ENCODE peak calls at places on chromosomes 7 and 10, in four cellular contexts. N is IMR-90, Q is lower leg skin, C is transverse colon. T is an unnamed sample.

GRCh38 chr7:110307776-110308175 is 783.2 kb upstream of the LRRN3 start:
- DNase-seq in N (peak), C (no peak), Q (no peak), T (no peak)

GRCh38 chr10:113666682-113667252 is 2.9 kb upstream of the NRAP start:
- DNase-seq in C (no peak), Q (no peak), N (peak), T (no peak)

GRCh38 chr7:87609946-87610345 is 9.3 kb upstream of the ABCB1 start:
- DNase-seq in N (no peak), Q (no peak), C (no peak), T (no peak)

GRCh38 chr10:47165168-47165710 is 134.8 kb upstream of the GDF10 start:
- DNase-seq in C (no peak), N (no peak), Q (no peak), T (no peak)

GRCh38 chr7:97174308-97174707 is 56.8 kb downstream of the SDHAF3 start:
- DNase-seq in Q (no peak), N (peak), C (no peak), T (no peak)

GRCh38 chr10:86661161-86662025 is 6.9 kb upstream of the LDB3 start:
- DNase-seq in C (no peak), Q (peak), N (peak), T (peak)

GRCh38 chr7:101985646-101986199 is 168.3 kb downstream of the CUX1 start:
- DNase-seq in N (no peak), C (no peak), Q (no peak), T (no peak)

GRCh38 chr10:78656815-78657621 is 411.7 kb upstream of the ZMIZ1 start:
- DNase-seq in N (no peak), C (no peak), Q (no peak), T (no peak)

GRCh38 chr10:110363572-110364411 is 59.1 kb upstream of the SMNDC1 start:
- DNase-seq in N (no peak), C (peak), Q (no peak), T (no peak)

GRCh38 chr10:75708060-75708459 is 276.6 kb downstream of the LRMDA start:
- DNase-seq in N (no peak), Q (no peak), C (no peak), T (no peak)

GRCh38 chr7:9691286-9691685 is 1257.9 kb downstream of the NXPH1 start:
- DNase-seq in Q (no peak), C (no peak), N (no peak), T (no peak)

GRCh38 chr10:3010327-3010726 is 57.0 kb upstream of the PFKP start:
- DNase-seq in Q (no peak), N (no peak), C (no peak), T (no peak)

GRCh38 chr7:115782716-115783460 is 247.7 kb downstream of the TFEC start:
- DNase-seq in Q (no peak), N (no peak), C (no peak), T (no peak)

GRCh38 chr10:50807851-50808776 is 68.4 kb downstream of the ASAH2B start:
- DNase-seq in C (no peak), Q (no peak), N (peak), T (peak)

GRCh38 chr10:116316533-116316932 is 7.7 kb upstream of the CCDC172 start:
- DNase-seq in N (no peak), Q (no peak), C (no peak), T (no peak)

GRCh38 chr7:114759347-114760062 is 162.4 kb upstream of the MDFIC start:
- DNase-seq in C (no peak), N (peak), Q (no peak), T (no peak)

GRCh38 chr10:9198611-9199010 is 1144.1 kb downstream of the GATA3 start:
- DNase-seq in Q (no peak), C (no peak), N (peak), T (no peak)

GRCh38 chr7:98200364-98200763 is 10.9 kb upstream of the BHLHA15 start:
- DNase-seq in N (no peak), C (no peak), Q (no peak), T (no peak)

GRCh38 chr10:15345450-15345849 is 25.6 kb downstream of the FAM171A1 start:
- DNase-seq in Q (no peak), C (no peak), N (no peak), T (no peak)

GRCh38 chr10:43866712-43867111 is 218.0 kb upstream of the ZNF32 start:
- DNase-seq in Q (no peak), N (no peak), C (no peak), T (no peak)

GRCh38 chr10:34377833-34378232 is 437.3 kb downstream of the PARD3 start:
- DNase-seq in C (no peak), Q (no peak), N (no peak), T (no peak)

GRCh38 chr10:100265821-100266485 is 1.5 kb downstream of the CWF19L1 start:
- DNase-seq in N (no peak), C (no peak), Q (no peak), T (no peak)

DNA sequence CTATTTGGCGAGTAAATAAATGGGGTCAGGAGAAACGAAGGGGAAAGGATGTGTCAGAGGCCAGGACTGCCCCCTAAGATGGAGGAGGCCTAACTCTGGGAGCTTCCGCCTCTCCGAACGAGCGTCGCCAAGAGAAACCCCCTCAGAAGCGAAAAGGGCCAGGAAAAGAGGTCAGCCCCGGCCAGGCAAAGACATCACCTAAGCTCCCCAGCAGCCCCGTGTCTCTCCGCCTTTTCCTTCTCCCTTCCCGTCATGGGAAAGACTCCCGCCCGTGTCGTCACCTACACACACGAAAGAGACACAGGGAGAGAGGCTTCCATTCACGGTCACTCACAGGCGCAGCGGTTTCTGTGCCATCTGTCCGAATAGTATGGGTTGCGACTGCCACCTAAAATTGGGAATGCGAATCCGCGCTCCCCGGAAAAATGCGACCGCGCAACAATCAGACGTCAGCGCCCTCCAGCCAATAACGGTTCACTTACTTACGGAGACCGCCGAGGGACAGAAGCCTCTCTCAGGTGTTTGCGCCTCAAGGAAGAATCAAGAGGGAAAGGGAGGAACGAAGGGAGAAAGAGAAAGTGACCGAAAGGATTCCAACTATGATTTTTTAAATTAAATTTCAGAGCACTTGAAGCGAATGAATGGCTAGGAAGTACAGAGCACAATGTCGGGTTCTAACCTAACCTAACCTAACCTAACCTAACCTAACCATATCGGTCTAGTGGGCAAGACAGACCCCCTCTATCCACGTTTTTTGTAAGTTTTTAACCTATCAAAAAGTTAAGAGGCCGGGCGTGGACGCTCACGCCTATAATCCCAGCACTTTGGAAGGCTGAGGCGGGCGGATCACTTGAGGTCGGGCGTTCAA is at the start of gene CWF19L1:
- DNase-seq in C (peak), N (peak), Q (peak), T (peak)
- TF ChIP-seq POLR2A in C (peak), N (no peak), Q (no peak), T (peak)

DNA sequence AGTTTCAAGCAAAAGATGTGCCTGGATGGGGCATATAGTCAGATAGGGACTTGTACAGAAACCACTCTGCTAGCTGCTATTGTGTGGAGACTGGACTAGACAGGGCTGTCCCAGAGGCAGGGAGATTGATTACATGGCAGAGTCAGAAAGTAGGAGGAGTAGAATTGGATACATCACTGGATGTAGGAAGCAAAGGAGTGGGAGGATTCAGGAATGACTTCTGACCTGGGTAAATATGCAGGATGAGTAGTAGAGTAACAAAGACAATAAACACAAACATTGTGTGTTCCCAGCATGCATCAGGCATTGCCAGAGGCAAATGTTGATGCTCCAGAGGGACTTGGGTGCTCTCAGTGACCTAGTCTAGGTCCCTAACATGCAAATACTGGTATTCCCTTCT is 30.9 kb upstream of the MAT1A start:
- DNase-seq in Q (no peak), C (no peak), N (no peak), T (no peak)
- TF ChIP-seq POLR2A in Q (no peak), C (no peak), N (no peak), T (no peak)

GRCh38 chr7:1559626-1560590 is 3.9 kb upstream of the TMEM184A start:
- DNase-seq in N (no peak), Q (no peak), C (no peak), T (no peak)
- TF ChIP-seq POLR2A in N (no peak), Q (no peak), C (no peak), T (no peak)

GRCh38 chr7:148700693-148701092 is 2.0 kb downstream of the CUL1 start:
- DNase-seq in N (peak), C (peak), Q (no peak), T (no peak)
- TF ChIP-seq POLR2A in N (no peak), C (no peak), Q (no peak), T (no peak)

DNA sequence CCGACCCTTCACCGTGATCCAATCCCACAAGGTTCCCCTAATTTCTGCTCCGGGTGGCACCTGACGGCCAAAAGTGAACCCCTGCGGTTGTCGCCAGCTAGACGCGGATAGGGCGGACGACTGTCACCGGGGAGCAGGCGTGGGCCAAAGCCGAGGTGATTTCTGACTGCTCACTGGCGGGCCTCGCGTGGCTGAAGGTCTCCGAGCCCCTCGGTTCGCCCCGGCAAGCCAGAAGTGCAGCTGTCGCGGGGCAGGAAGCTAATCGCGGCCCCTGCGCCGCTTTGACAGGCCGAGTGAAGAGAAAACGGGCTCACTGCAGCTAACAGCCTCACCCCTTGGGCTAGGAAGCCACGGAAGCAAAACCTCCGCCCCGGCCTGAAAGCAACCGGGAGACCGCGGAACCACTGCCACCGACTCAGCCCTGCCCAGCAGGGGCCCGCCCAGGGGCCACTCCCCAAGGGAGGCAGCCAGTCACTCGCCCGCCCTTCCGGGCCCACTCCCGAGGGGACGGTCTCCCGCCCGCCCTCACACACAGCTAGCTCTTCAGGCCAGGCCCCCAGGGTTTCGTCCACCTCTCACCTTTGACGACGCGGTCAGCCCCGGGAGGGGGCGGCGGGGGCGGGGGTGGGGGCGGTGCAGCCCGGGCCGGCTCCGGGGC is 469 bp downstream of the PPP3CB start:
- DNase-seq in Q (peak), C (peak), N (peak), T (peak)
- TF ChIP-seq POLR2A in Q (peak), C (peak), N (peak), T (peak)

DNA sequence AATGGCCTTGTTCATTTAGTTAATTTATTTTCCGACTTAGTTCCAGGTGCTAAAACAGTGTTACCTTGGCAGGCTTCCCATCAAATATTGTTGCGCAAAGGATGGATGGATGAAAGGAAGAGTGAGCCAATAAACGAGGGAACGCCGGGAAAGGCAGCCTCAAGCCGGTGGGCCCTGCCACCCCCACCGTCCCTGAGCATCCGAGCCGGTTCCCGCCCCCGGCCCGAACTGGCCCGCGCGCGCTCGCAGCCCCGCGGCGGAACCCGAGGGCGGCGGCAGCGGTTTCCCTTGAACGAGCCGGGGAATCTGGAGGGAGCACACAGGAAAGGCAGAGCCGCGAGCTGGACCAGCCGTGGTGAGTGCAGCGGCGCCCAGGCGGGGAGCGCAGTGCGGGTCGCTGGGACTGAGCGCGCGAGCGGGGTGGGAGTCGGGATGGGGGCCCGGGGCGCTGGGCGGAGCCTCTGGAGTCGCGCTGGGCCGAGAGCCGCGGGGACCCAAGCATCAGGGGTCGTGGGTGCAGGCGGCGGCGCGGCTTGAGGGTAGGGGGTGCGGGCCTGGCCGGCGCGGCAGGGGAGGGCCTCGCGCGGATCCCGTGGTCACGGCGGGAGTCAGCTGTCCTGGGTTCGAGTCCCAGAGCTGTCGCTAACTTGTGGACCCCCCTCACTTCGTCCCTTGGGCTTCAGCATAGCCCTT is at the start of gene AGK:
- DNase-seq in Q (peak), C (peak), N (peak), T (peak)
- TF ChIP-seq POLR2A in Q (no peak), C (peak), N (peak), T (peak)

DNA sequence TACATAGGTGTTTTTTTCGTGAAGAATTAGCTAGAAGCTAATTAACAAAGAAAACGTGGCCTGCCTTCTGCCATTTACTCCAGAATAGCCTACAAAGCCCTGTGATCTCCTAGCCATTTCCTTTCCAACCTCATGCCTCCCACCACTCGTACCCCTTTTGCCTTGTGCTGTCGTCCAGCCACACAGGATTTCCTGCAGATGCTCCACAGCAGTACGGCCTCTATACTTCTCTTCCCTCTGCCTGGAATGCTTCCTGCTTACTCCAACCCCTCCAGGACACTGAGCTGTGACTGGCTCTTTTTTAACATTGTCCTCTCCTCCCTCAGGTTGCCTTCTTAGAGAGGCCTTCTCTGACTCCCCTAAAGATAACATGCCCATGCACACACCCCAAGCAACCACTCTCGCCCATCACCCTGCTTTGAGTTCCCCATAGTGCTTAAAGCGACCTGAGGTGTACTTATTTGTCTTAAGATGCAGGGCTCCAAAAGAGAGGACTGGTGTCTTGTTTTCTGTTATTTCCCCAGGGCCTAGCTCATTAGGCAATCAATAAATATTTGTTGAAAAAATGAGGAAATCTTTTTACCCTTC is 32.7 kb downstream of the STK17A start:
- DNase-seq in Q (no peak), N (no peak), C (no peak), T (no peak)
- TF ChIP-seq POLR2A in Q (no peak), N (no peak), C (no peak), T (no peak)

DNA sequence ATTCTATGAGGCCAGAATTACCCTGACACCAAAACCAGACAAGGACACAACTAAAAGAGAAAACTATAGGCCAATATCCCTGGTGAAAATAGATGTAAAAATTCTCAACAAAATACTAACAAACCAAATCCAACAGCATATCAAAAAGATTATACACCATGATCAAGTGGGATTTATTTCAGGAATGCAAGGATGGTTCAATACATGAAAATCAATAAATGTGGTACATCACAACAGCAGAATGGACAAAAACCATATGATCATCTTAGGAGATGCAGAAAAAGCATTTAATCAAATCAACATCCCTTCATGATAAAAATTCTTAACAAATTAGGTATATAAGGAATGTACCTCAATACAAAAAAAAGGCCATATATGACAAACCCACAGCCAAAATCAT is 5.6 kb upstream of the SCART1 start:
- DNase-seq in Q (no peak), N (no peak), C (no peak), T (no peak)
- TF ChIP-seq POLR2A in Q (no peak), N (no peak), C (no peak), T (no peak)

DNA sequence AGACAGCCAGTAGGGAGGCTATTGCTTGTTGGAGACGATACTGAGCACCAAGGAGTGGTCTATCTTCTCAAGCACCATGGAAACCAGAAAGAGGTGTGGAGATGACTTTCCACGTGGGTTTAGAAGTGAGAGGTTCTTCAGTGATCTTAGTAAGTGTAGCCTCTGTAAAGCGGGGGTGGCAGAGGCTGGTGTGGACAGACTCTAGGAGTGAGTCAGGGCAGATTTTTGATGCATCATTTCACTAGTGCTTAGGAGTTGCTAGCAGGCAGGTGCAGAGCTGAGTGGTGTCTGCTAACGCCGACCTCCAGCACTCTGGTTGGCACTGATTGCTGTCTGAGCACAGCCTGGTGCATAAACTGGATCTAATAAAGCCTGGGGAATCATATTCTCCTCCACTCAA is 78.4 kb upstream of the ADO start:
- DNase-seq in Q (no peak), N (no peak), C (no peak), T (no peak)
- TF ChIP-seq POLR2A in Q (no peak), N (no peak), C (no peak), T (no peak)

T was measured in H54.